ENCODE peak calls at places on chromosome 14, in four cellular contexts. J is epithelial cell of esophagus, D is NCI-H1436 treated with DMSO at 0.1 percent for 48 hours, C is fibroblast of mammary gland. B is an unnamed sample.

GRCh38 chr14:66380143-66380542 is 106.0 kb upstream of the CCDC196 start:
- DNase-seq in J (no peak), D (no peak), C (no peak), B (no peak)

GRCh38 chr14:95137804-95138167 is 19.5 kb downstream of the DICER1 start:
- DNase-seq in J (no peak), D (no peak), C (no peak), B (no peak)

GRCh38 chr14:68663385-68664076 is 129.3 kb downstream of the ZFP36L1 start:
- DNase-seq in J (no peak), D (no peak), C (peak; percentile 99), B (no peak)

GRCh38 chr14:21185506-21185905 is 29.6 kb upstream of the OR5AU1 start:
- DNase-seq in J (no peak), D (no peak), C (no peak), B (no peak)

GRCh38 chr14:21199611-21200570 is 44.0 kb upstream of the OR5AU1 start:
- DNase-seq in J (peak; percentile 43), D (no peak), C (no peak), B (no peak)

GRCh38 chr14:49249022-49249421 is 337.2 kb downstream of the RPS29 start:
- DNase-seq in J (peak; percentile 14), D (no peak), C (peak; percentile 69), B (no peak)

GRCh38 chr14:71240154-71240553 is 332.9 kb downstream of the PCNX1 start:
- DNase-seq in J (no peak), D (no peak), C (no peak), B (no peak)

GRCh38 chr14:100032749-100033148 is 32.5 kb upstream of the EVL start:
- DNase-seq in J (no peak), D (no peak), C (no peak), B (no peak)

GRCh38 chr14:68143341-68143807 is 323.8 kb downstream of the RAD51B start:
- DNase-seq in J (no peak), D (no peak), C (peak; percentile 90), B (peak; percentile 11)